ENCODE peak calls at places on chromosomes 7 and 10, in eight cellular contexts. One of them, this sample, is unnamed.

GRCh38 chr10:71740069-71740468 is 20.5 kb upstream of the C10orf105 start:
- DNase-seq in HCT116: no peak
- DNase-seq in psoas muscle: no peak
- DNase-seq in brain microvascular endothelial cell: no peak
- DNase-seq in heart right ventricle: no peak
- DNase-seq in lung: no peak
- DNase-seq in kidney: peak; percentile 71
- DNase-seq in GM12878: no peak
- DNase-seq in this sample: no peak

GRCh38 chr7:22565315-22565811 is 65.4 kb upstream of the STEAP1B start:
- DNase-seq in GM12878: peak; percentile 45
- DNase-seq in HCT116: no peak
- DNase-seq in lung: no peak
- DNase-seq in kidney: no peak
- DNase-seq in psoas muscle: no peak
- DNase-seq in brain microvascular endothelial cell: peak; percentile 45
- DNase-seq in heart right ventricle: no peak
- DNase-seq in this sample: no peak

GRCh38 chr10:60348982-60349381 is 40.7 kb downstream of the ANK3 start:
- DNase-seq in kidney: no peak
- DNase-seq in HCT116: no peak
- DNase-seq in brain microvascular endothelial cell: no peak
- DNase-seq in GM12878: no peak
- DNase-seq in heart right ventricle: no peak
- DNase-seq in lung: no peak
- DNase-seq in psoas muscle: no peak
- DNase-seq in this sample: no peak

GRCh38 chr10:86706977-86707376 is 38.7 kb downstream of the LDB3 start:
- DNase-seq in brain microvascular endothelial cell: no peak
- DNase-seq in GM12878: no peak
- DNase-seq in kidney: no peak
- DNase-seq in psoas muscle: no peak
- DNase-seq in HCT116: no peak
- DNase-seq in heart right ventricle: no peak
- DNase-seq in lung: no peak
- DNase-seq in this sample: no peak

GRCh38 chr7:74405191-74405898 is 48.4 kb upstream of the GTF2IRD1 start:
- DNase-seq in psoas muscle: no peak
- DNase-seq in HCT116: no peak
- DNase-seq in brain microvascular endothelial cell: peak; percentile 12
- DNase-seq in lung: no peak
- DNase-seq in GM12878: no peak
- DNase-seq in kidney: peak; percentile 67
- DNase-seq in heart right ventricle: peak; percentile 21
- DNase-seq in this sample: no peak

GRCh38 chr10:110939419-110939818 is 20.0 kb downstream of the SHOC2 start:
- DNase-seq in psoas muscle: no peak
- DNase-seq in GM12878: no peak
- DNase-seq in kidney: no peak
- DNase-seq in heart right ventricle: no peak
- DNase-seq in brain microvascular endothelial cell: no peak
- DNase-seq in lung: no peak
- DNase-seq in HCT116: no peak
- DNase-seq in this sample: no peak

GRCh38 chr10:61733358-61733940 is 70.7 kb downstream of the CABCOCO1 start:
- DNase-seq in psoas muscle: no peak
- DNase-seq in GM12878: no peak
- DNase-seq in lung: no peak
- DNase-seq in HCT116: peak; percentile 47
- DNase-seq in brain microvascular endothelial cell: peak; percentile 45
- DNase-seq in heart right ventricle: no peak
- DNase-seq in kidney: no peak
- DNase-seq in this sample: no peak

GRCh38 chr10:12531305-12531738 is 182.0 kb downstream of the CAMK1D start:
- DNase-seq in kidney: no peak
- DNase-seq in lung: no peak
- DNase-seq in heart right ventricle: peak; percentile 52
- DNase-seq in psoas muscle: peak; percentile 40
- DNase-seq in brain microvascular endothelial cell: peak; percentile 52
- DNase-seq in HCT116: no peak
- DNase-seq in GM12878: no peak
- DNase-seq in this sample: peak; percentile 11

GRCh38 chr10:87817291-87817872 is 644 bp downstream of the ATAD1 start:
- DNase-seq in kidney: no peak
- DNase-seq in heart right ventricle: no peak
- DNase-seq in GM12878: no peak
- DNase-seq in HCT116: no peak
- DNase-seq in brain microvascular endothelial cell: peak; percentile 0
- DNase-seq in lung: no peak
- DNase-seq in psoas muscle: no peak
- DNase-seq in this sample: no peak

GRCh38 chr10:14947268-14947667 is 6.6 kb downstream of the DCLRE1C start:
- DNase-seq in lung: no peak
- DNase-seq in kidney: no peak
- DNase-seq in brain microvascular endothelial cell: no peak
- DNase-seq in heart right ventricle: no peak
- DNase-seq in GM12878: no peak
- DNase-seq in HCT116: no peak
- DNase-seq in psoas muscle: no peak
- DNase-seq in this sample: no peak

DNA sequence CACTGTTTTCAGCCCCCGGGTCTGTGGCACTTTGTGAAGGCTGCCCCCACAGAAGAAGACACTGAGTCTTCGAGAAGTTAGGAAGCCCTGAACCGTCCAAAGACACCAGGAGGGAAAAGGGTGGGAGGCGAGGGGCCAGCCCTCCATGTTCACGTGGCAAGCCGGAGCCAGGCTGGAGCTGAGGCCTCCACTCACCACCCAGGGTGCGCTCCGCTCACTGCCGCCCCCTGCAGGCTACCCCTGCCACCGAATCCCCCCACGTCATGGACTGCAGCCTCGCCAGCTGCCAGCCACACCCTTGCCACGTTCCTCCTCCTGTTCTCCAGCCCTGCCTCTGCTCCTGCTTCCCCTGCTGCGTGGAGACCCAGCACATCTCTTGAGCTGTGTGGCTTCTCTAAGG is 59.0 kb upstream of the EN2 start:
- DNase-seq in GM12878: no peak
- DNase-seq in heart right ventricle: no peak
- DNase-seq in brain microvascular endothelial cell: no peak
- DNase-seq in psoas muscle: no peak
- DNase-seq in lung: no peak
- DNase-seq in kidney: peak; percentile 56
- DNase-seq in HCT116: no peak
- DNase-seq in this sample: no peak
- TF ChIP-seq CTCF in GM12878: peak; percentile 30
- TF ChIP-seq CTCF in heart right ventricle: no peak
- TF ChIP-seq CTCF in brain microvascular endothelial cell: peak; percentile 11
- TF ChIP-seq CTCF in psoas muscle: no peak
- TF ChIP-seq CTCF in lung: no peak
- TF ChIP-seq CTCF in kidney: no peak
- TF ChIP-seq CTCF in HCT116: peak; percentile 71
- TF ChIP-seq CTCF in this sample: no peak

GRCh38 chr10:107649249-107649648 is 484.7 kb upstream of the SORCS1 start:
- DNase-seq in GM12878: no peak
- DNase-seq in lung: no peak
- DNase-seq in kidney: no peak
- DNase-seq in HCT116: no peak
- DNase-seq in psoas muscle: no peak
- DNase-seq in brain microvascular endothelial cell: no peak
- DNase-seq in heart right ventricle: no peak
- DNase-seq in this sample: no peak

GRCh38 chr10:107656932-107657331 is 492.4 kb upstream of the SORCS1 start:
- DNase-seq in brain microvascular endothelial cell: no peak
- DNase-seq in lung: no peak
- DNase-seq in heart right ventricle: no peak
- DNase-seq in kidney: no peak
- DNase-seq in psoas muscle: no peak
- DNase-seq in GM12878: no peak
- DNase-seq in HCT116: no peak
- DNase-seq in this sample: no peak

GRCh38 chr10:107650939-107651338 is 486.4 kb upstream of the SORCS1 start:
- DNase-seq in heart right ventricle: no peak
- DNase-seq in brain microvascular endothelial cell: no peak
- DNase-seq in HCT116: no peak
- DNase-seq in lung: no peak
- DNase-seq in psoas muscle: no peak
- DNase-seq in GM12878: no peak
- DNase-seq in kidney: no peak
- DNase-seq in this sample: no peak

GRCh38 chr10:107653832-107654287 is 489.4 kb upstream of the SORCS1 start:
- DNase-seq in psoas muscle: no peak
- DNase-seq in HCT116: no peak
- DNase-seq in kidney: no peak
- DNase-seq in brain microvascular endothelial cell: peak; percentile 0
- DNase-seq in heart right ventricle: no peak
- DNase-seq in GM12878: peak; percentile 37
- DNase-seq in lung: no peak
- DNase-seq in this sample: no peak
- H3K27ac ChIP-seq in psoas muscle: no peak overlapping the region
- H3K27ac ChIP-seq in HCT116: no peak overlapping the region
- H3K27ac ChIP-seq in kidney: no peak overlapping the region
- H3K27ac ChIP-seq in brain microvascular endothelial cell: no peak overlapping the region
- H3K27ac ChIP-seq in heart right ventricle: no peak overlapping the region
- H3K27ac ChIP-seq in GM12878: peak overlapping the region; percentile 41
- H3K27ac ChIP-seq in lung: no peak overlapping the region
- H3K27ac ChIP-seq in this sample: no peak overlapping the region

DNA sequence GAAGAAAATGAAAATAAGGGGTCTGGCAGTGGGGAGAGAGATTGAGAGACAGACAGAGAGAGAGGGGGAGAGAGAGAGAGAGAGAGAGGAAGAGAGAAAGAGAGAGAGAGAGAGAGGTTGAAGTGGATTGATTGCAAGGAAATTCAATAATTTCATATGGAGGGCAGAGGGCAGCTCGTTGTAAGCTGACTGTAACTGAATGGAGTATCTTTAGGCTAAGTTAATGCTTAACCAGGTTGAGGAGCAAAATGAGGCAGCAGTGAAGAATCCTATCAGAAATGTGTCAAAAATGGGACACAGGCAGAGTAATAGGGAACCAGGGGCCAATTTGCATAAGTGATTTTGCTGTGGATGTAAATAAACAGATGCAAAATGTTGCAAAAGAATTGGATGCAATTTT is 21.0 kb downstream of the BLNK start:
- DNase-seq in heart right ventricle: no peak
- DNase-seq in GM12878: no peak
- DNase-seq in lung: no peak
- DNase-seq in kidney: no peak
- DNase-seq in brain microvascular endothelial cell: no peak
- DNase-seq in psoas muscle: no peak
- DNase-seq in HCT116: no peak
- DNase-seq in this sample: no peak
- H3K36me3 ChIP-seq in heart right ventricle: no peaks in the 10 kb centered on the region
- H3K36me3 ChIP-seq in GM12878: peaks cover 24% of the 10 kb centered on the region
- H3K36me3 ChIP-seq in lung: no peaks in the 10 kb centered on the region
- H3K36me3 ChIP-seq in kidney: no peaks in the 10 kb centered on the region
- H3K36me3 ChIP-seq in brain microvascular endothelial cell: no peaks in the 10 kb centered on the region
- H3K36me3 ChIP-seq in psoas muscle: no peaks in the 10 kb centered on the region
- H3K36me3 ChIP-seq in HCT116: no peaks in the 10 kb centered on the region
- H3K36me3 ChIP-seq in this sample: no peaks in the 10 kb centered on the region

GRCh38 chr7:36790280-36790679 is 66.0 kb upstream of the AOAH start:
- DNase-seq in GM12878: no peak
- DNase-seq in kidney: no peak
- DNase-seq in psoas muscle: no peak
- DNase-seq in lung: no peak
- DNase-seq in HCT116: no peak
- DNase-seq in heart right ventricle: no peak
- DNase-seq in brain microvascular endothelial cell: no peak
- DNase-seq in this sample: no peak

GRCh38 chr7:36796850-36797618 is 72.7 kb upstream of the AOAH start:
- DNase-seq in GM12878: no peak
- DNase-seq in lung: no peak
- DNase-seq in brain microvascular endothelial cell: no peak
- DNase-seq in psoas muscle: no peak
- DNase-seq in HCT116: no peak
- DNase-seq in heart right ventricle: no peak
- DNase-seq in kidney: no peak
- DNase-seq in this sample: no peak

GRCh38 chr7:36795451-36796021 is 71.2 kb upstream of the AOAH start:
- DNase-seq in kidney: no peak
- DNase-seq in psoas muscle: no peak
- DNase-seq in GM12878: no peak
- DNase-seq in lung: no peak
- DNase-seq in HCT116: no peak
- DNase-seq in heart right ventricle: no peak
- DNase-seq in brain microvascular endothelial cell: no peak
- DNase-seq in this sample: no peak

GRCh38 chr7:36792421-36792820 is 68.1 kb upstream of the AOAH start:
- DNase-seq in lung: no peak
- DNase-seq in GM12878: no peak
- DNase-seq in psoas muscle: no peak
- DNase-seq in HCT116: no peak
- DNase-seq in kidney: no peak
- DNase-seq in heart right ventricle: no peak
- DNase-seq in brain microvascular endothelial cell: no peak
- DNase-seq in this sample: no peak

GRCh38 chr7:36794689-36795088 is 70.4 kb upstream of the AOAH start:
- DNase-seq in GM12878: no peak
- DNase-seq in psoas muscle: no peak
- DNase-seq in HCT116: no peak
- DNase-seq in lung: no peak
- DNase-seq in brain microvascular endothelial cell: no peak
- DNase-seq in heart right ventricle: no peak
- DNase-seq in kidney: no peak
- DNase-seq in this sample: no peak
- TF ChIP-seq CTCF in GM12878: no peak
- TF ChIP-seq CTCF in psoas muscle: no peak
- TF ChIP-seq CTCF in HCT116: no peak
- TF ChIP-seq CTCF in lung: no peak
- TF ChIP-seq CTCF in brain microvascular endothelial cell: peak; percentile 12
- TF ChIP-seq CTCF in heart right ventricle: no peak
- TF ChIP-seq CTCF in kidney: no peak
- TF ChIP-seq CTCF in this sample: no peak

This sample was measured in CD8-positive, alpha-beta T cell.